ENCODE peak calls at places on chromosome 12, in four cellular contexts. L, R, X and Y are unnamed samples.

GRCh38 chr12:3173008-3173553 is 95.9 kb downstream of the TSPAN9 start:
- DNase-seq in R (no peak), X (no peak), L (no peak), Y (no peak)

GRCh38 chr12:88993655-88994054 is 358.6 kb downstream of the DUSP6 start:
- DNase-seq in X (no peak), L (peak), R (peak), Y (peak)

GRCh38 chr12:104957388-104958008 is 592 bp downstream of the SLC41A2 start:
- DNase-seq in R (no peak), L (no peak), X (peak), Y (peak)

GRCh38 chr12:86748874-86749273 is 492.7 kb upstream of the MGAT4C start:
- DNase-seq in X (no peak), R (no peak), L (no peak), Y (no peak)

GRCh38 chr12:69816082-69816481 is 8.9 kb upstream of the MYRFL start:
- DNase-seq in R (no peak), L (no peak), X (no peak), Y (no peak)

GRCh38 chr12:114555451-114555850 is 128.5 kb downstream of the TBX3 start:
- DNase-seq in X (no peak), R (no peak), L (no peak), Y (no peak)

GRCh38 chr12:65319680-65320193 is 41.3 kb downstream of the MSRB3 start:
- DNase-seq in L (peak), X (no peak), R (peak), Y (no peak)

GRCh38 chr12:103881261-103881660 is 40.2 kb upstream of the NT5DC3 start:
- DNase-seq in R (no peak), L (no peak), X (no peak), Y (no peak)

GRCh38 chr12:11040162-11040561 is 9.0 kb upstream of the TAS2R31 start:
- DNase-seq in L (peak), R (no peak), X (no peak), Y (no peak)

GRCh38 chr12:55820679-55821078 is 2.8 kb downstream of the ORMDL2 start:
- DNase-seq in X (no peak), L (no peak), R (no peak), Y (no peak)

GRCh38 chr12:64950899-64951298 is 126.5 kb downstream of the TBC1D30 start:
- DNase-seq in L (no peak), R (no peak), X (no peak), Y (no peak)

GRCh38 chr12:45518516-45519235 is 210.8 kb upstream of the ARID2 start:
- DNase-seq in L (no peak), R (no peak), X (no peak), Y (no peak)

GRCh38 chr12:46224401-46224800 is 44.4 kb downstream of the SLC38A1 start:
- DNase-seq in L (peak), X (peak), R (peak), Y (no peak)

GRCh38 chr12:110223777-110224378 is 57.2 kb upstream of the ATP2A2 start:
- DNase-seq in L (peak), X (no peak), R (no peak), Y (no peak)

GRCh38 chr12:26246483-26247164 is 51.3 kb downstream of the SSPN start:
- DNase-seq in L (no peak), R (no peak), X (no peak), Y (no peak)

GRCh38 chr12:123952037-123952436 is 20.6 kb downstream of the CCDC92 start:
- DNase-seq in X (no peak), L (peak), R (no peak), Y (no peak)

GRCh38 chr12:81683881-81684280 is 75.3 kb downstream of the PPFIA2 start:
- DNase-seq in X (no peak), R (no peak), L (no peak), Y (no peak)

GRCh38 chr12:117105902-117106301 is 6.7 kb upstream of the TESC start:
- DNase-seq in X (no peak), R (peak), L (no peak), Y (no peak)

GRCh38 chr12:118780939-118781338 is 200.4 kb upstream of the SRRM4 start:
- DNase-seq in L (no peak), X (no peak), R (no peak), Y (no peak)

GRCh38 chr12:85626031-85626781 is 210.0 kb downstream of the RASSF9 start:
- DNase-seq in R (no peak), L (peak), X (no peak), Y (peak)

GRCh38 chr12:116882742-116883141 is 1.5 kb upstream of the HRK start:
- DNase-seq in R (no peak), L (peak), X (no peak), Y (peak)

GRCh38 chr12:102601621-102602020 is 121.3 kb upstream of the IGF1 start:
- DNase-seq in X (no peak), L (no peak), R (no peak), Y (no peak)

GRCh38 chr12:57577981-57578758 is 12.8 kb upstream of the PIP4K2C start:
- DNase-seq in L (no peak), X (no peak), R (no peak), Y (no peak)

GRCh38 chr12:42262271-42262670 is 24.2 kb upstream of the YAF2 start:
- DNase-seq in R (no peak), L (peak), X (no peak), Y (no peak)

GRCh38 chr12:88056571-88056970 is 27.4 kb upstream of the C12orf50 start:
- DNase-seq in X (no peak), L (no peak), R (no peak), Y (no peak)

GRCh38 chr12:21340406-21340805 is 5.7 kb upstream of the SLCO1A2 start:
- DNase-seq in L (no peak), X (no peak), R (no peak), Y (no peak)

GRCh38 chr12:110649341-110649847 is 35.5 kb downstream of the TCTN1 start:
- DNase-seq in R (no peak), L (no peak), X (no peak), Y (no peak)

GRCh38 chr12:713281-713875 is 39.0 kb upstream of the WNK1 start:
- DNase-seq in R (no peak), X (no peak), L (no peak), Y (no peak)

GRCh38 chr12:10018390-10018789 is 8.0 kb downstream of the CLEC12B start:
- DNase-seq in L (peak), X (no peak), R (peak), Y (no peak)

GRCh38 chr12:68378859-68379628 is 46.9 kb upstream of the MDM1 start:
- DNase-seq in X (no peak), R (peak), L (no peak), Y (peak)

GRCh38 chr12:104219361-104219892 is 3.8 kb downstream of the TXNRD1 start:
- DNase-seq in L (peak), R (peak), X (peak), Y (peak)

GRCh38 chr12:82299617-82300016 is 58.6 kb downstream of the CCDC59 start:
- DNase-seq in X (no peak), R (no peak), L (no peak), Y (no peak)

GRCh38 chr12:25797949-25798348 is 160.5 kb upstream of the RASSF8 start:
- DNase-seq in R (no peak), L (no peak), X (no peak), Y (no peak)

GRCh38 chr12:131454418-131455217 is 256.3 kb upstream of the SFSWAP start:
- DNase-seq in L (no peak), X (peak), R (no peak), Y (peak)
- TF ChIP-seq POLR2A in L (no peak), X (no peak), R (no peak), Y (no peak)

DNA sequence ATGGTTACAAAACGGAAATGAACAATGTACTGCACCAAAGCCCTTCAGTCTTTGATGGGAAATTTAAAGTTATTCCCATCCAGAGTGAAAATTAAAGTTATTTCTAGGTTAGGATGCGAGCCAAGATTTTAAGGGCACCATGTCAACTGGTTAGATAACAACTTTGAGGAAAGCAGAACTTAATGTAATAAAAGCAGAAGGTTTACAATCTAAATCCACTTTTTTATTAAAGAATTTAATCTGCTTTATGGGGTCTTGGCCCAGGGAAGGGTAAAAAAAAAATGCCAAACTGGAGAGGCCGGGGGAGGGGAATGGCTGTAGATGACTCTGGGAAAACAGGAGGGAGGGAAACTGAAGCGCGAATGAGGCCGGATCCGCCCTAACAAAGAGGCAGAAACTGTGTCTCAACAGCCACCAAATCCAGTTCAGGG is 108.2 kb upstream of the ATF7IP start:
- DNase-seq in X (no peak), L (no peak), R (no peak), Y (no peak)
- TF ChIP-seq POLR2A in X (no peak), L (no peak), R (no peak), Y (no peak)

GRCh38 chr12:6725350-6725749 is 1.5 kb downstream of the COPS7A start:
- DNase-seq in X (no peak), L (no peak), R (no peak), Y (no peak)
- TF ChIP-seq POLR2A in X (no peak), L (no peak), R (no peak), Y (no peak)

DNA sequence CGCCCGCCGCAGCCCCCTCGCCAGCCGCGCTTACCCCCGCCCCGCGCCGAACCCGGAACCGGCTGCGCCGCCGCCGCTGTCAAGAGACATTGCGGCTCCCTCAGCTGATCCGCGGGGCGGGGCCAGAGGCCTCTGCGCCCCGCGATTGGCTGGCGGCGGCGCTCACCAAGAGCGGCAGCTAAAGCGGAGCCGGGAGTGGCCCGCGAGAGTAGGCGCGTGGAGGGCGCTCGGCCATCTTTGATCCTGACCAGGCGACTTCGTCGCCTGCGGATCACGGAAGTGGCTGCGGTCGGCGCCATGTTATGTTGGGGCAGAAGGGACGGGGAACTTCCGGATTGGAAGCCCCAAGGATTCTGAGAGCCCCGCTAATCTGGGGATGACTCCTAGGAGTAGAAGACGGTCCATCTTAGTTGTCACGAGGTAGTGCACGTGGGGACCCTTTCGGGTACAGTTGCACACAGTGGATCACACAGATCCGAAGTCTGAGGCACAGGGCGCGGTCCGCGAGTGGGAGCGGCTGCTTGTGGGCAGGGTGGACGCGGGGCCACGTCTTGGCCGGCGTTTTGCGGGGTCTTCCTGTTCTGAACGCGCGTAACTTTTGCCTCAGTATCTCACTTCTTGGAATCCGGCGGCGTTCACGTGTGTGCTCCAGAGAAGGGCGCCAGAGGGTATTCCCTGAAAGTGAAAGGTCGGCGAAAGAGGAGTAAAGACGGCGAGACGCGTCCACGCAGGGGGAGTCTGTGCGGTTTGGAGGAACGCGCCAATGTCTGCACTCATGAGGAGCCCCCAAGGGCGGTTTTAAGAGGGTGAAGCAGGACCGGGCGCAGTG is at the start of gene CHFR:
- DNase-seq in X (peak), R (peak), L (peak), Y (peak)
- TF ChIP-seq POLR2A in X (peak), R (peak), L (peak), Y (peak)

GRCh38 chr12:76028649-76029277 is 2.8 kb downstream of the PHLDA1 start:
- DNase-seq in R (no peak), X (no peak), L (no peak), Y (no peak)
- TF ChIP-seq POLR2A in R (no peak), X (no peak), L (no peak), Y (no peak)

GRCh38 chr12:122503147-122503751 is 2.5 kb upstream of the ZCCHC8 start:
- DNase-seq in X (no peak), R (no peak), L (peak), Y (no peak)

GRCh38 chr12:122501489-122501989 is 807 bp upstream of the ZCCHC8 start:
- DNase-seq in X (no peak), L (no peak), R (no peak), Y (no peak)

GRCh38 chr12:122506393-122506938 is 5.7 kb upstream of the ZCCHC8 start:
- DNase-seq in X (no peak), L (no peak), R (no peak), Y (no peak)

GRCh38 chr12:122505419-122506051 is 4.8 kb upstream of the ZCCHC8 start:
- DNase-seq in L (peak), R (no peak), X (no peak), Y (no peak)

DNA sequence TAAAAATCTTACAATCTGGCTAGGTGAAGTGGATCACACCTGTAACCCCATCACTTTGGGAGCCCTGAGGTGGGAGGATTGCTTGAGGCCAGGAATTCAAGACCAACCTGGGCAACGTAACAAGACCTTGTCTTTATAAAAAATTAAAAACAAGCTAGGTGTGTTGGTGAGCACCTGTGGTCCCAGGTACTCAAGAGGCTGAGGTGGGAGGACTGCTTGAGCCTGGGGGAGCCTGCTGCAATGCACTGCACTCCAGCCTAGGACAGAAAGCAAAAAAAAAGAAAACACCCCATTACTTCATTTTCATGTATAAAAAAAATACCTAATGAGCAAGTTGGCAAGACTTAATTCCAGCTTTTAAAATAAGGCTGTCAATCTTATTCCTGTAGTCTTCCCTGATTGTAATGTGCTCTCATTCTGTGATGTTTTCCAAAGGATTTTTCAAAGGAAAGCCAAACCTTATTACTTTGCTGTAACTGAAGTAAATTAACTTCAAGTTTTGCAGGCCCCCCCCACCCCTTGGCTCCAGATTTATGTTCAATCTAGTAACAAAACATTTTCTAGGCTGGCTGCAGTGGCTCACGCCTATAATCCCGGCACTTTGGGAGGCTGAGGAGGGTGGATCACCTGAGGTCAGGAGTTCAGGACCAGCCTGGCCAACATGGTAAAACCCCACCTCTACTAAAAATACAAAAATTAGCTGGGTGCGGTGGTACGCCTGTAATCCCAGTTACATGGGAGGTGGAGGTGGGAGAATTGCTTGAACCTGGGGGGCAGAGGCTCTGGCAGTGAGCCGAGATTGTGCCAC is 3.3 kb upstream of the ZCCHC8 start:
- DNase-seq in L (no peak), X (no peak), R (no peak), Y (no peak)
- TF ChIP-seq POLR2A in L (no peak), X (no peak), R (no peak), Y (no peak)